ENCODE peak calls at places on chromosomes 3 and 15, in four cellular contexts. G is HT1080, Z is Daoy, H is skeletal muscle cell. C is an unnamed sample.

GRCh38 chr15:85452436-85452835 is 72.0 kb downstream of the AKAP13 start:
- DNase-seq in G (no peak), H (no peak), Z (no peak), C (no peak)

GRCh38 chr3:46700772-46701171 is 420 bp upstream of the TMIE start:
- DNase-seq in Z (no peak), H (no peak), G (no peak), C (no peak)

GRCh38 chr3:126125341-126125740 is 41.4 kb upstream of the SLC41A3 start:
- DNase-seq in Z (no peak), H (no peak), G (no peak), C (no peak)

GRCh38 chr15:66730168-66731014 is 28.4 kb downstream of the SMAD6 start:
- DNase-seq in G (peak; percentile 73), H (no peak), Z (peak; percentile 64), C (no peak)

GRCh38 chr3:56055616-56056350 is 412.5 kb downstream of the ERC2 start:
- DNase-seq in G (no peak), H (no peak), Z (peak; percentile 25), C (no peak)

GRCh38 chr3:56620371-56620770 is 62.7 kb downstream of the TASOR start:
- DNase-seq in H (no peak), G (no peak), Z (no peak), C (no peak)

GRCh38 chr3:41267975-41268640 is 68.8 kb downstream of the CTNNB1 start:
- DNase-seq in Z (peak; percentile 93), H (peak; percentile 93), G (peak; percentile 97), C (peak; percentile 95)

GRCh38 chr3:151171145-151171544 is 31.9 kb downstream of the GPR171 start:
- DNase-seq in Z (peak; percentile 21), H (no peak), G (peak; percentile 72), C (no peak)

GRCh38 chr3:155323063-155323666 is 29.7 kb upstream of the STRIT1 start:
- DNase-seq in Z (peak; percentile 6), H (peak; percentile 74), G (peak; percentile 77), C (peak; percentile 49)

C was measured in HS-5.